ENCODE peak calls at places on chromosome 2, in six cellular contexts. Y, P, N, O, D and M are unnamed samples.

GRCh38 chr2:75290600-75291140 is 91.3 kb upstream of the TACR1 start:
- DNase-seq in Y (no peak), P (no peak), N (peak), D (no peak), O (no peak), M (peak)

GRCh38 chr2:237746302-237747080 is 52.1 kb upstream of the RBM44 start:
- DNase-seq in O (no peak), P (no peak), Y (peak), D (no peak), N (no peak), M (no peak)

GRCh38 chr2:226489765-226490164 is 309.9 kb downstream of the IRS1 start:
- DNase-seq in O (no peak), N (no peak), P (no peak), D (no peak), Y (no peak), M (no peak)

GRCh38 chr2:121101093-121101715 is 183.8 kb downstream of the TFCP2L1 start:
- DNase-seq in N (no peak), D (no peak), Y (no peak), P (no peak), O (no peak), M (no peak)

GRCh38 chr2:200447139-200447855 is 62.6 kb downstream of the KCTD18 start:
- DNase-seq in Y (no peak), D (no peak), O (no peak), N (no peak), P (no peak), M (no peak)

GRCh38 chr2:85433511-85434089 is 15.1 kb downstream of the SH2D6 start:
- DNase-seq in Y (peak), O (no peak), D (no peak), N (no peak), P (peak), M (peak)

GRCh38 chr2:121579326-121579725 is 48.6 kb downstream of the RNU4ATAC start:
- DNase-seq in P (no peak), N (no peak), O (no peak), Y (no peak), D (no peak), M (no peak)

GRCh38 chr2:20012282-20013060 is at the start of gene MATN3:
- DNase-seq in P (peak), Y (peak), O (no peak), N (peak), D (no peak), M (peak)